ENCODE peak calls at places on chromosomes 1 and 21, in eight cellular contexts. One of them, this sample, is unnamed.

GRCh38 chr1:30928171-30928570 is 19.6 kb upstream of the SDC3 start:
- DNase-seq in head of caudate nucleus: no peak
- DNase-seq in fibroblast of lung: no peak
- DNase-seq in cardiac fibroblast: no peak
- DNase-seq in AG08396: no peak
- DNase-seq in NCI-H1092 treated with DMSO at 0.1 percent for 48 hours: no peak
- DNase-seq in LNCaP clone FGC: no peak
- DNase-seq in RPMI7951: peak
- DNase-seq in this sample: no peak

GRCh38 chr1:47872871-47873270 is 124.3 kb downstream of the TRABD2B start:
- DNase-seq in AG08396: no peak
- DNase-seq in NCI-H1092 treated with DMSO at 0.1 percent for 48 hours: no peak
- DNase-seq in cardiac fibroblast: no peak
- DNase-seq in head of caudate nucleus: no peak
- DNase-seq in RPMI7951: no peak
- DNase-seq in LNCaP clone FGC: no peak
- DNase-seq in fibroblast of lung: no peak
- DNase-seq in this sample: no peak

GRCh38 chr1:36084502-36085115 is 715 bp downstream of the TEKT2 start:
- DNase-seq in cardiac fibroblast: no peak
- DNase-seq in NCI-H1092 treated with DMSO at 0.1 percent for 48 hours: peak
- DNase-seq in head of caudate nucleus: no peak
- DNase-seq in RPMI7951: no peak
- DNase-seq in LNCaP clone FGC: no peak
- DNase-seq in AG08396: peak
- DNase-seq in fibroblast of lung: no peak
- DNase-seq in this sample: no peak

GRCh38 chr1:163372576-163372975 is 50.8 kb downstream of the NUF2 start:
- DNase-seq in RPMI7951: no peak
- DNase-seq in NCI-H1092 treated with DMSO at 0.1 percent for 48 hours: no peak
- DNase-seq in head of caudate nucleus: no peak
- DNase-seq in LNCaP clone FGC: no peak
- DNase-seq in fibroblast of lung: no peak
- DNase-seq in AG08396: no peak
- DNase-seq in cardiac fibroblast: no peak
- DNase-seq in this sample: no peak

GRCh38 chr1:3762151-3762872 is 10.1 kb downstream of the CCDC27 start:
- DNase-seq in RPMI7951: no peak
- DNase-seq in NCI-H1092 treated with DMSO at 0.1 percent for 48 hours: no peak
- DNase-seq in head of caudate nucleus: no peak
- DNase-seq in LNCaP clone FGC: no peak
- DNase-seq in cardiac fibroblast: no peak
- DNase-seq in AG08396: no peak
- DNase-seq in fibroblast of lung: no peak
- DNase-seq in this sample: no peak

GRCh38 chr1:3014041-3014440 is 7.2 kb upstream of the ACTRT2 start:
- DNase-seq in fibroblast of lung: no peak
- DNase-seq in NCI-H1092 treated with DMSO at 0.1 percent for 48 hours: no peak
- DNase-seq in AG08396: no peak
- DNase-seq in head of caudate nucleus: peak
- DNase-seq in LNCaP clone FGC: no peak
- DNase-seq in cardiac fibroblast: no peak
- DNase-seq in RPMI7951: no peak
- DNase-seq in this sample: no peak

GRCh38 chr1:10744654-10745238 is 51.7 kb downstream of the CASZ1 start:
- DNase-seq in AG08396: no peak
- DNase-seq in LNCaP clone FGC: no peak
- DNase-seq in fibroblast of lung: no peak
- DNase-seq in head of caudate nucleus: no peak
- DNase-seq in NCI-H1092 treated with DMSO at 0.1 percent for 48 hours: no peak
- DNase-seq in RPMI7951: no peak
- DNase-seq in cardiac fibroblast: no peak
- DNase-seq in this sample: no peak

GRCh38 chr1:11930571-11931445 is 3.7 kb upstream of the PLOD1 start:
- DNase-seq in AG08396: peak
- DNase-seq in LNCaP clone FGC: no peak
- DNase-seq in fibroblast of lung: peak
- DNase-seq in head of caudate nucleus: no peak
- DNase-seq in RPMI7951: peak
- DNase-seq in NCI-H1092 treated with DMSO at 0.1 percent for 48 hours: no peak
- DNase-seq in cardiac fibroblast: peak
- DNase-seq in this sample: no peak

GRCh38 chr1:153803479-153804056 is 28.4 kb downstream of the SLC27A3 start:
- DNase-seq in LNCaP clone FGC: no peak
- DNase-seq in fibroblast of lung: no peak
- DNase-seq in NCI-H1092 treated with DMSO at 0.1 percent for 48 hours: no peak
- DNase-seq in RPMI7951: no peak
- DNase-seq in head of caudate nucleus: no peak
- DNase-seq in cardiac fibroblast: no peak
- DNase-seq in AG08396: no peak
- DNase-seq in this sample: no peak

GRCh38 chr21:37829447-37829846 is 86.8 kb downstream of the KCNJ6 start:
- DNase-seq in NCI-H1092 treated with DMSO at 0.1 percent for 48 hours: no peak
- DNase-seq in head of caudate nucleus: no peak
- DNase-seq in cardiac fibroblast: peak
- DNase-seq in LNCaP clone FGC: no peak
- DNase-seq in RPMI7951: peak
- DNase-seq in fibroblast of lung: peak
- DNase-seq in AG08396: peak
- DNase-seq in this sample: no peak

GRCh38 chr1:153032677-153033308 is 1.8 kb downstream of the SPRR1B start:
- DNase-seq in AG08396: peak
- DNase-seq in head of caudate nucleus: peak
- DNase-seq in NCI-H1092 treated with DMSO at 0.1 percent for 48 hours: no peak
- DNase-seq in LNCaP clone FGC: no peak
- DNase-seq in RPMI7951: peak
- DNase-seq in cardiac fibroblast: peak
- DNase-seq in fibroblast of lung: peak
- DNase-seq in this sample: no peak

GRCh38 chr1:33094971-33095604 is 14.1 kb downstream of the AZIN2 start:
- DNase-seq in RPMI7951: peak
- DNase-seq in head of caudate nucleus: no peak
- DNase-seq in LNCaP clone FGC: peak
- DNase-seq in NCI-H1092 treated with DMSO at 0.1 percent for 48 hours: peak
- DNase-seq in cardiac fibroblast: peak
- DNase-seq in fibroblast of lung: peak
- DNase-seq in AG08396: peak
- DNase-seq in this sample: no peak

GRCh38 chr21:44871576-44872265 is 1.8 kb downstream of the PTTG1IP start:
- DNase-seq in cardiac fibroblast: peak
- DNase-seq in RPMI7951: peak
- DNase-seq in LNCaP clone FGC: no peak
- DNase-seq in AG08396: peak
- DNase-seq in NCI-H1092 treated with DMSO at 0.1 percent for 48 hours: no peak
- DNase-seq in fibroblast of lung: peak
- DNase-seq in head of caudate nucleus: no peak
- DNase-seq in this sample: no peak

GRCh38 chr1:193143285-193143684 is 21.5 kb downstream of the CDC73 start:
- DNase-seq in cardiac fibroblast: peak
- DNase-seq in RPMI7951: no peak
- DNase-seq in head of caudate nucleus: no peak
- DNase-seq in LNCaP clone FGC: no peak
- DNase-seq in fibroblast of lung: no peak
- DNase-seq in AG08396: no peak
- DNase-seq in NCI-H1092 treated with DMSO at 0.1 percent for 48 hours: no peak
- DNase-seq in this sample: no peak

GRCh38 chr1:205391386-205391785 is 30.5 kb downstream of the LEMD1 start:
- DNase-seq in cardiac fibroblast: no peak
- DNase-seq in AG08396: no peak
- DNase-seq in LNCaP clone FGC: no peak
- DNase-seq in head of caudate nucleus: no peak
- DNase-seq in fibroblast of lung: no peak
- DNase-seq in NCI-H1092 treated with DMSO at 0.1 percent for 48 hours: no peak
- DNase-seq in RPMI7951: no peak
- DNase-seq in this sample: no peak

GRCh38 chr1:59122527-59122926 is 174.4 kb upstream of the FGGY start:
- DNase-seq in cardiac fibroblast: no peak
- DNase-seq in fibroblast of lung: no peak
- DNase-seq in RPMI7951: no peak
- DNase-seq in LNCaP clone FGC: no peak
- DNase-seq in head of caudate nucleus: no peak
- DNase-seq in NCI-H1092 treated with DMSO at 0.1 percent for 48 hours: no peak
- DNase-seq in AG08396: no peak
- DNase-seq in this sample: no peak

GRCh38 chr21:43323244-43324005 is 103.5 kb downstream of the SIK1 start:
- DNase-seq in head of caudate nucleus: peak
- DNase-seq in RPMI7951: peak
- DNase-seq in AG08396: no peak
- DNase-seq in cardiac fibroblast: no peak
- DNase-seq in LNCaP clone FGC: peak
- DNase-seq in NCI-H1092 treated with DMSO at 0.1 percent for 48 hours: peak
- DNase-seq in fibroblast of lung: no peak
- DNase-seq in this sample: no peak